ENCODE peak calls at places on chromosomes 1 and 21, in seven cellular contexts. M is NCI-H1092 treated with DMSO at 0.1 percent for 48 hours; U is stimulated activated naive CD4-positive, alpha-beta T cell; W is ELF-1; B is OCI-M1; O is retinal pigment epithelial cell; N is HEK293T. Z is an unnamed sample.

GRCh38 chr21:41398831-41399230 is 27.2 kb upstream of the MX1 start:
- DNase-seq in M (no peak), U (no peak), W (no peak), B (no peak), O (no peak), N (no peak), Z (no peak)

GRCh38 chr1:58782308-58783089 is 1.3 kb downstream of the JUN start:
- DNase-seq in M (peak), U (peak), W (peak), B (peak), O (no peak), N (peak), Z (peak)

GRCh38 chr1:182589520-182589919 is 464 bp upstream of the RNASEL start:
- DNase-seq in M (no peak), U (no peak), W (no peak), B (no peak), O (no peak), N (no peak), Z (no peak)

GRCh38 chr1:23838401-23838866 is 13.2 kb upstream of the HMGCL start:
- DNase-seq in M (peak), U (peak), W (peak), B (peak), O (no peak), N (peak), Z (peak)

GRCh38 chr1:77447669-77448068 is 165.8 kb downstream of the AK5 start:
- DNase-seq in M (no peak), U (no peak), W (no peak), B (no peak), O (no peak), N (no peak), Z (no peak)

GRCh38 chr1:234701737-234702341 is 91.9 kb upstream of the IRF2BP2 start:
- DNase-seq in M (no peak), U (no peak), W (no peak), B (no peak), O (no peak), N (no peak), Z (no peak)

GRCh38 chr21:41799763-41800162 is 32.9 kb upstream of the RIPK4 start:
- DNase-seq in M (no peak), U (no peak), W (no peak), B (no peak), O (no peak), N (no peak), Z (no peak)

GRCh38 chr1:214859647-214860046 is 222.9 kb upstream of the KCNK2 start:
- DNase-seq in M (peak), U (no peak), W (no peak), B (no peak), O (no peak), N (no peak), Z (no peak)

GRCh38 chr1:206705744-206706297 is 21.1 kb downstream of the MAPKAPK2 start:
- DNase-seq in M (no peak), U (no peak), W (peak), B (no peak), O (no peak), N (no peak), Z (no peak)

GRCh38 chr1:69913967-69914366 is 291.4 kb downstream of the LRRC40 start:
- DNase-seq in M (no peak), U (no peak), W (no peak), B (no peak), O (peak), N (no peak), Z (no peak)

GRCh38 chr1:58439946-58440345 is 106.6 kb downstream of the OMA1 start:
- DNase-seq in M (no peak), U (no peak), W (no peak), B (no peak), O (no peak), N (no peak), Z (no peak)

GRCh38 chr1:219159946-219160645 is 13.6 kb upstream of the LYPLAL1 start:
- DNase-seq in M (no peak), U (no peak), W (no peak), B (peak), O (peak), N (no peak), Z (no peak)

GRCh38 chr1:19622204-19622603 is 21.9 kb upstream of the NBL1 start:
- DNase-seq in M (no peak), U (no peak), W (no peak), B (no peak), O (no peak), N (no peak), Z (no peak)

GRCh38 chr21:44425895-44426662 is 29.2 kb upstream of the LRRC3 start:
- DNase-seq in M (no peak), U (no peak), W (no peak), B (no peak), O (no peak), N (no peak), Z (no peak)

GRCh38 chr1:47751188-47751587 is 246.0 kb downstream of the TRABD2B start:
- DNase-seq in M (peak), U (no peak), W (no peak), B (peak), O (no peak), N (no peak), Z (no peak)

GRCh38 chr1:183932412-183932811 is 105.1 kb downstream of the COLGALT2 start:
- DNase-seq in M (no peak), U (no peak), W (no peak), B (no peak), O (peak), N (no peak), Z (no peak)

Z was measured in nephron progenitor cell.